ENCODE peak calls at places on chromosomes 4 and X, in seven cellular contexts. E is sigmoid colon, H is NT2/D1, N is Peyer's patch, C is adipocyte, X is K562, O is mesenchymal stem cell. T is an unnamed sample. For H3K4me1, the result is how much of the 10 kb centered on the place peaks cover.

GRCh38 chr4:5710962-5711478 is at the start of gene EVC:
- DNase-seq in E (peak), H (peak), N (peak), C (peak), X (peak), O (peak), T (peak)

GRCh38 chr4:111011458-111011857 is 388.6 kb upstream of the PITX2 start:
- DNase-seq in E (no peak), H (no peak), N (no peak), C (no peak), X (no peak), O (no peak), T (no peak)

GRCh38 chr4:122224348-122224747 is 72.2 kb downstream of the BLTP1 start:
- DNase-seq in E (no peak), H (no peak), N (no peak), C (peak), X (peak), O (peak), T (no peak)

GRCh38 chrX:110218591-110218990 is 99.3 kb downstream of the AMMECR1 start:
- DNase-seq in E (no peak), H (no peak), N (no peak), C (peak), X (no peak), O (peak), T (no peak)

GRCh38 chrX:27918799-27919198 is 62.5 kb downstream of the DCAF8L1 start:
- DNase-seq in E (no peak), H (no peak), N (peak), C (peak), X (no peak), O (peak), T (peak)

GRCh38 chr4:96736352-96736889 is 896.5 kb downstream of the PDHA2 start:
- DNase-seq in E (no peak), H (peak), N (no peak), C (peak), X (no peak), O (peak), T (peak)

GRCh38 chr4:109049926-109050325 is 252.5 kb downstream of the COL25A1 start:
- DNase-seq in E (no peak), H (no peak), N (no peak), C (no peak), X (no peak), O (no peak), T (no peak)

GRCh38 chrX:39196192-39197102 is 395.2 kb downstream of the MID1IP1 start:
- DNase-seq in E (no peak), H (no peak), N (peak), C (no peak), X (peak), O (peak), T (no peak)

GRCh38 chrX:153061732-153062131 is 5.5 kb downstream of the PNMA3 start:
- DNase-seq in E (no peak), H (no peak), N (no peak), C (peak), X (peak), O (peak), T (no peak)

GRCh38 chrX:124028177-124028576 is 66.7 kb downstream of the STAG2 start:
- DNase-seq in E (no peak), H (no peak), N (no peak), C (no peak), X (no peak), O (no peak), T (no peak)

GRCh38 chr4:97910005-97910404 is 233.3 kb downstream of the STPG2 start:
- DNase-seq in E (no peak), H (peak), N (no peak), C (no peak), X (no peak), O (no peak), T (peak)

GRCh38 chr4:22634541-22635181 is 58.1 kb upstream of the GBA3 start:
- DNase-seq in E (no peak), H (no peak), N (no peak), C (no peak), X (no peak), O (no peak), T (no peak)

GRCh38 chrX:72295745-72296144 is 10.0 kb downstream of the CITED1 start:
- DNase-seq in E (no peak), H (no peak), N (no peak), C (no peak), X (no peak), O (no peak), T (no peak)

GRCh38 chr4:99670409-99671073 is 12.9 kb upstream of the C4orf54 start:
- DNase-seq in E (no peak), H (no peak), N (no peak), C (no peak), X (no peak), O (no peak), T (no peak)

GRCh38 chrX:146208821-146209220 is 391.2 kb downstream of the SLITRK2 start:
- DNase-seq in E (no peak), H (no peak), N (no peak), C (no peak), X (no peak), O (no peak), T (no peak)

GRCh38 chrX:39984191-39984956 is 113.4 kb downstream of the BCOR start:
- DNase-seq in E (no peak), H (no peak), N (no peak), C (no peak), X (peak), O (no peak), T (no peak)

GRCh38 chrX:40156472-40157227 is 58.9 kb upstream of the BCOR start:
- DNase-seq in E (no peak), H (no peak), N (no peak), C (no peak), X (no peak), O (peak), T (no peak)

GRCh38 chr4:37555324-37555723 is 130.9 kb downstream of the RELL1 start:
- DNase-seq in E (no peak), H (no peak), N (no peak), C (no peak), X (no peak), O (no peak), T (no peak)

GRCh38 chr4:109183851-109184345 is 118.6 kb downstream of the COL25A1 start:
- DNase-seq in E (no peak), H (no peak), N (no peak), C (no peak), X (no peak), O (no peak), T (no peak)

GRCh38 chr4:140220053-140220452 is 66.1 kb upstream of the MAML3 start:
- DNase-seq in E (no peak), H (no peak), N (no peak), C (no peak), X (no peak), O (no peak), T (no peak)

GRCh38 chr4:38131371-38132139 is 171.4 kb downstream of the PTTG2 start:
- DNase-seq in E (no peak), H (peak), N (peak), C (no peak), X (no peak), O (peak), T (no peak)

GRCh38 chr4:121360496-121360895 is 20.3 kb downstream of the QRFPR start:
- DNase-seq in E (no peak), H (no peak), N (no peak), C (peak), X (no peak), O (no peak), T (no peak)

GRCh38 chr4:114108869-114109268 is 129.4 kb upstream of the ARSJ start:
- DNase-seq in E (no peak), H (no peak), N (no peak), C (no peak), X (no peak), O (peak), T (no peak)

GRCh38 chr4:82588871-82589270 is 27.1 kb upstream of the TMEM150C start:
- DNase-seq in E (no peak), H (no peak), N (no peak), C (peak), X (no peak), O (no peak), T (no peak)

GRCh38 chr4:38503689-38504395 is 160.2 kb upstream of the KLF3 start:
- DNase-seq in E (no peak), H (no peak), N (no peak), C (no peak), X (no peak), O (no peak), T (no peak)

GRCh38 chrX:22373094-22373493 is 100.4 kb downstream of the CBLL2 start:
- DNase-seq in E (no peak), H (no peak), N (no peak), C (no peak), X (no peak), O (no peak), T (no peak)

GRCh38 chr4:184444953-184445309 is 29.4 kb downstream of the IRF2 start:
- DNase-seq in E (no peak), H (no peak), N (peak), C (no peak), X (no peak), O (no peak), T (no peak)

GRCh38 chr4:4308800-4309441 is 18.9 kb downstream of the ZBTB49 start:
- DNase-seq in E (no peak), H (no peak), N (no peak), C (peak), X (no peak), O (peak), T (no peak)

GRCh38 chr4:768076-768475 is 57.9 kb downstream of the CPLX1 start:
- DNase-seq in E (no peak), H (no peak), N (no peak), C (no peak), X (no peak), O (no peak), T (no peak)
- H3K4me1 ChIP-seq in E (under half), H (under half), N (under half), C (under half), X (under half), O (under half), T (under half)

DNA sequence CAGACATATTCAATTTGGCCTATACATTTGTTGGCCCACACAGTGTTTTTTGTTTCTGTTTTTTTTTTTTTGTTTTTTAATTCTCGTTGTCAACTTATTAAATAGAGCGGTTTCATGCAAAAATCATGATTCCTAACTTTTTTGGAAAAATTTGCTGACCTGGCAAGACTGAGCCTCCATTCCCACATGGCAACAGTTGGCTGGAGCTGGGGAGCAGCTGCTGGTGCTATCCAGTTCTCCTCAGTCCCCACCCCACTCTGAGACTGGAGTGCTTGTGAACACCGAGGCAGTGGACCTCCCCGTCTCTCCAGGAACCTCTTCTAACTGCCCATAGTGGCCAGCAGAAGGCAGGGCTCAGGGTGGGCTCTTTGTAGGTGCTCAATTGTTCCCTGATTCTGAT is 95.7 kb upstream of the OTUD4 start:
- DNase-seq in E (no peak), H (no peak), N (no peak), C (no peak), X (no peak), O (no peak), T (no peak)
- H3K4me1 ChIP-seq in E (under half), H (under half), N (under half), C (under half), X (under half), O (under half), T (under half)

GRCh38 chr4:3111461-3111860 is 37.0 kb downstream of the HTT start:
- DNase-seq in E (no peak), H (no peak), N (no peak), C (peak), X (no peak), O (peak), T (no peak)
- H3K4me1 ChIP-seq in E (under half), H (under half), N (under half), C (under half), X (under half), O (under half), T (under half)

GRCh38 chr4:106365613-106366012 is 3.0 kb downstream of the GIMD1 start:
- DNase-seq in E (no peak), H (no peak), N (no peak), C (peak), X (no peak), O (peak), T (no peak)
- H3K4me1 ChIP-seq in E (under half), H (under half), N (under half), C (under half), X (under half), O (under half), T (under half)

GRCh38 chr4:101037249-101037648 is 310.1 kb downstream of the PPP3CA start:
- DNase-seq in E (no peak), H (no peak), N (no peak), C (no peak), X (no peak), O (no peak), T (no peak)
- H3K4me1 ChIP-seq in E (under half), H (under half), N (under half), C (under half), X (under half), O (under half), T (under half)

DNA sequence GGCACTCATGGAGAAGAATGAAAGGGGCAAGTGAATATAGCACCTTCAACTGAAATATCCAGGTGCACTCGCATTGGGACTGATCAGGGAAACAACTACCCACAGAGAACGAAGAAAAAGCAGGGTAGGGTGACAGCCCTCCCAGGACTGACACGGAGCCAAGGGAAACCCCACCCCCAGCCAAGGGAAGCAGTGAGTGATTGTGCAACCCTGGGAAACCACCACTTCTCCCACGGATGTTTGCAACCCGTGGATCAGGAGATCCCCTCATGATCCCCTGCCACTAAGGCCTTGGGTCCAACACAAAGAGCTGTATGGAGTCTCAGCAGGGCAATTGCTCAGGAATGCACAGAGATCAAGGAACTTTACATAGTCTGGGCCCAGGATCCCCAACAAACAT is 158.5 kb upstream of the HCCS start:
- DNase-seq in E (no peak), H (peak), N (no peak), C (peak), X (no peak), O (peak), T (no peak)
- H3K4me1 ChIP-seq in E (under half), H (under half), N (under half), C (under half), X (under half), O (under half), T (under half)

DNA sequence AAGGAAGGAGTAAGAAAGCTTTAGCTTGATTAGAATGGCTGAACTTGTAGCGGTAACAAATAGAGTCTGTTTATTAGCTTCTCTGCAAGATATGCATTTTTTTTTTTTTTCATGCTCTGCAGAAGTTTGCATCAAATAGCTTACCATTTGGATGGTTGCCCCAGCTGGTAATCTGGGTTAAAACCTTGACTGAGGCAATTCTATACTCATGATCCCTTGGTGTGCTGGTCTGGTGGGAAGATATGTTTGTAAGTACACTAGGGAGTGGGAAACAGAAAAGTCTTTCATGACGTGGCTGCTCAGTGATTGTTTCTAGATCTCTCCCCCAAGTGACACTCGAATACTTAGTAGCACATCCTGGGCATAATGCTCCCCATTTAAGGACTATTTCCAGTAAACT is 32.1 kb downstream of the SEPTIN11 start:
- DNase-seq in E (no peak), H (no peak), N (no peak), C (peak), X (no peak), O (no peak), T (no peak)
- H3K4me1 ChIP-seq in E (under half), H (under half), N (under half), C (half or more), X (under half), O (under half), T (under half)

GRCh38 chrX:53284684-53285447 is 3.5 kb upstream of the IQSEC2 start:
- DNase-seq in E (peak), H (peak), N (peak), C (peak), X (peak), O (peak), T (peak)
- H3K4me1 ChIP-seq in E (half or more), H (under half), N (under half), C (under half), X (under half), O (under half), T (under half)

DNA sequence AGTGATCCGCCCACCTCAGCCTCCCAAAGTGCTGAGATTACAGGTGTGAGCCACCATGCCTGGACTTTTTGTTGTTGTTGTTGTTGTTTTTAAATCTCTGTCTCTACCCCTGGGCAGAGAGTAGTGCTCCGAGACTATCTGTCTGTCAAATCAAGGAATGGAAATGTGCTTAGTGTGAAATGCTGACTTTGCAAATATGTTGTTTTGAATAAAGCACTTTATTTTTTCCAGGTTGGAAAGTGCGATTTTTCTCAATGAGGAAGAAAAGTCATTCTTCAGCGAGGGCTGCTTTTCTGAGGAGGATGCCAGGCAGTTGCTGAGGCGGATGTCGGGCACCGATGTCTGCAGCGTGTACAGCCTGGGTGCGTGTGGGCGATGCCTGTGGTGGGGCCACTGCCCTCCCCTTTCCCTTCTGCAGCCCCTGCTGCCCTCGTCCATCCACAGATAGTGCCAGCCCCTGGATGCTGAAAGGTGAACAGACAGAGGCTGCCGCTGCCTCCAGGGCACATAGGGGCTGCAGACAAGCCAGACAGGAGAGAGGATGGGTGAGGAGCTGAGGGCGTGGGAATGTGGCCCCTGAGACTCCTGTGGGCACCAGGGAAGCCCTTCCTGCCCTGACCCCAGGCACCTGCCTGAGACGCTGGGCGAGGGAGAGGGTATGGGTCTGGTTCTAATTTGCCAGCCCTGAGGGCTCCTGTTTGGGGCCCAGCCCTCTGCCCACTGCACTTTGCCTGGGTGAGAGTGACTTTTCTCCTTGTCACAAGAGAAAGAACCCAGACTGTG is 23.7 kb downstream of the SH3TC1 start:
- DNase-seq in E (no peak), H (no peak), N (no peak), C (no peak), X (no peak), O (no peak), T (no peak)
- H3K4me1 ChIP-seq in E (under half), H (under half), N (under half), C (under half), X (under half), O (under half), T (under half)

GRCh38 chrX:42771836-42772335 is 6.1 kb downstream of the PPP1R2C start:
- DNase-seq in E (no peak), H (no peak), N (no peak), C (no peak), X (no peak), O (no peak), T (no peak)
- H3K4me1 ChIP-seq in E (under half), H (under half), N (under half), C (under half), X (under half), O (under half), T (under half)

T was measured in HAP-1.